ENCODE peak calls at places on chromosomes 4 and X, in six cellular contexts. P is mesenchymal stem cell, Z is IMR-90, B is neuronal stem cell, H is H9, F is mesendoderm. X is an unnamed sample.

GRCh38 chr4:40579983-40580382 is 49.7 kb downstream of the RBM47 start:
- DNase-seq in P (peak), F (no peak), B (no peak), Z (peak), H (no peak), X (no peak)

GRCh38 chr4:165355900-165356300 is 22.9 kb upstream of the CPE start:
- DNase-seq in P (peak), Z (peak), F (peak), B (peak), H (peak), X (peak)

GRCh38 chrX:150313514-150313913 is 49.6 kb upstream of the MAMLD1 start:
- DNase-seq in F (peak), Z (no peak), H (peak), B (no peak), P (no peak), X (no peak)

GRCh38 chr4:1582227-1582626 is 101.9 kb downstream of the FAM53A start:
- DNase-seq in F (no peak), H (no peak), B (no peak), P (no peak), Z (no peak), X (no peak)

GRCh38 chrX:64150775-64151174 is 54.7 kb downstream of the AMER1 start:
- DNase-seq in P (no peak), F (peak), Z (no peak), B (no peak), H (no peak), X (no peak)

GRCh38 chr4:53474178-53474577 is 96.7 kb downstream of the FIP1L1 start:
- DNase-seq in B (no peak), P (no peak), Z (no peak), F (no peak), H (no peak), X (no peak)

GRCh38 chrX:39808471-39808917 is 289.3 kb downstream of the BCOR start:
- DNase-seq in Z (peak), P (peak), H (no peak), F (peak), B (no peak), X (peak)

GRCh38 chr4:8118035-8118434 is 40.6 kb downstream of the ABLIM2 start:
- DNase-seq in P (no peak), H (no peak), Z (no peak), B (no peak), F (no peak), X (no peak)

GRCh38 chrX:103774070-103774642 is 2.5 kb upstream of the PLP1 start:
- DNase-seq in F (no peak), H (peak), P (peak), B (no peak), Z (peak), X (no peak)

GRCh38 chrX:118574666-118575065 is 79.1 kb downstream of the DOCK11 start:
- DNase-seq in B (peak), H (no peak), Z (no peak), F (no peak), P (no peak), X (no peak)

GRCh38 chrX:10929747-10930146 is 181.4 kb upstream of the HCCS start:
- DNase-seq in H (no peak), F (no peak), Z (peak), B (no peak), P (no peak), X (no peak)

GRCh38 chrX:40663880-40664630 is 16.7 kb upstream of the CXorf38 start:
- DNase-seq in F (peak), Z (peak), P (peak), H (peak), B (no peak), X (peak)

GRCh38 chr4:40744218-40744617 is 5.5 kb upstream of the NSUN7 start:
- DNase-seq in F (no peak), P (no peak), H (no peak), B (no peak), Z (no peak), X (no peak)

GRCh38 chrX:39728025-39728424 is 369.7 kb downstream of the BCOR start:
- DNase-seq in F (no peak), Z (peak), P (no peak), B (no peak), H (no peak), X (no peak)

GRCh38 chr4:34365891-34366290 is 1878.4 kb downstream of the ARAP2 start:
- DNase-seq in Z (no peak), H (no peak), F (no peak), P (no peak), B (no peak), X (no peak)

GRCh38 chr4:82247629-82248028 is 126.2 kb downstream of the HNRNPD start:
- DNase-seq in F (peak), P (no peak), B (no peak), H (no peak), Z (no peak), X (no peak)

GRCh38 chrX:154458116-154458953 is at the start of gene PLXNA3:
- DNase-seq in Z (no peak), H (no peak), P (no peak), B (peak), F (peak), X (no peak)

GRCh38 chr4:69075061-69075792 is 21.0 kb upstream of the UGT2B7 start:
- DNase-seq in P (peak), B (no peak), F (no peak), H (no peak), Z (peak), X (no peak)

GRCh38 chrX:314049-314448 is 4.5 kb downstream of the GTPBP6 start:
- DNase-seq in B (no peak), P (no peak), Z (no peak), F (no peak), H (no peak), X (no peak)

GRCh38 chrX:1527457-1527856 is 9.5 kb downstream of the P2RY8 start:
- DNase-seq in F (no peak), H (no peak), P (no peak), B (no peak), Z (no peak), X (no peak)

GRCh38 chrX:49233887-49234555 is 881 bp upstream of the CACNA1F start:
- DNase-seq in B (no peak), P (no peak), H (no peak), F (no peak), Z (no peak), X (no peak)

GRCh38 chrX:130994671-130995070 is 63.5 kb upstream of the ARHGAP36 start:
- DNase-seq in Z (peak), H (no peak), P (peak), B (peak), F (peak), X (peak)

GRCh38 chr4:41982716-41983115 is 1.2 kb downstream of the DCAF4L1 start:
- DNase-seq in H (no peak), F (no peak), P (no peak), Z (no peak), B (no peak), X (no peak)
- H3K18ac ChIP-seq in H (no peak), F (no peak), P (no peak), Z (no peak), B (no peak), X (no peak)

DNA sequence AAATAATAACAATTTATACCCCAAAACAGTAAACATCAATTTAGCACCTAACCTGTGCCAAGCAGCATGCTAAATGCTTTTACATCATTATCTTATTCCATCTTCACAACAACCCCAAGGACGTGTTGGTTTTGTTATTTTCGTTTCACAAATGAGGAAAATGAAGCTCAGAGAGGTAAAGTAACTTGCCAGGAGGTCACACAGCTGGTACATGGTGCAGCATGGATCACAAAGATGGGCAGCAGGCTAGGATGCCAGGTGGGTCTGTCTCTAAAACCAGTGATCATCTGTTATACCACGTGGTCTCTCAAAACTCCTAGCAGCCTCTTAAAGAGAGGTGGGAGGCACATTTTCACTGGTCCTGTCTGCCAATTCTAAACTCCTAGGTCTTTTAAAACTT is 323.6 kb upstream of the F9 start:
- DNase-seq in Z (no peak), H (no peak), F (no peak), B (no peak), P (no peak), X (no peak)
- H3K4me2 ChIP-seq in Z (no peak), H (no peak), F (no peak), B (no peak), P (no peak), X (no peak)

DNA sequence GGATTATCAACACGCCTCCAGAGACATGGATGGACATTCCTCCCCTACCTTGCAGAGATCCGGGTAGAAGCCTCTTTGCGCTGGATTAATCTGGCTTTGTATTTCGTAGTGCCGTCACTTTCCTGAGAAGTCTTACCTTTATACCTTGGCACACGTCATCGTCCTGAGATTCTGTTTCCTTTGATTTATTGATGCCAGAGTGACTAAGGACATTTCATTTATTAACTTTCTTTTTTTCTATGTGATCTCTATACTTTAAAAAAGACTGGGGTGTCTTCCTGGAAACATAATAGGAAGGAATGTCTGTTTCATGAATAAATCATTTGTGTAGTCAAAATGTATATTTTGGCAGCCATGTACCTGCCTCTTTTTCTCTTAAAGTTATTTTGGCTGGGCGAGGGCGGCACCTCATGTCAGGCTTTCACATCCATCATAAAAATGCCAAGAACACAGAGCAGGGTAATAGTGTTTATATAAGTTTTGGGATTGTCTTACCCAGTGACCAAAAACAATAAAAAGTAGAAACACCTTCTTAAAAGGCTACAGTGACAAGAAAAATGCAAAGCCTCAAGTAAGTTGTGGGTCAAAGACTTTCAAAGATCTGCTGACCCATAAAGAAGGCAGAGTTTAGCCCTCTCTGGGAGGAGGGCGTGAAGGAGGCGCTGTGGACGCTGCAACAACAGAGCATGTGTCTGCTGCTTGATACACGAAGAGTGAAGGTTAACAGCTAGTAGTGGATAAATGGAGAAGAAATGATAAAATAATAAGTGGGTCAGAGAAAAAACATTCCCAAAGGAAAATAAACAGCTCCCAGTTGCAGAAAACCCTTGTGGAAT is 124.4 kb downstream of the SHROOM3 start:
- DNase-seq in H (no peak), P (no peak), Z (no peak), F (no peak), B (peak), X (no peak)
- H3K18ac ChIP-seq in H (no peak), P (no peak), Z (peak), F (no peak), B (no peak), X (no peak)

GRCh38 chr4:73974352-73974751 is 7.5 kb downstream of the PF4 start:
- DNase-seq in B (no peak), P (no peak), H (no peak), F (no peak), Z (no peak), X (no peak)

GRCh38 chr4:73976217-73976616 is 5.6 kb downstream of the PF4 start:
- DNase-seq in F (no peak), Z (no peak), P (no peak), B (no peak), H (no peak), X (no peak)

GRCh38 chr4:73978886-73979285 is 2.9 kb downstream of the PF4 start:
- DNase-seq in Z (peak), F (no peak), B (no peak), P (peak), H (no peak), X (no peak)

GRCh38 chr4:73976716-73977115 is 5.1 kb downstream of the PF4 start:
- DNase-seq in Z (peak), F (no peak), H (no peak), B (no peak), P (no peak), X (no peak)

DNA sequence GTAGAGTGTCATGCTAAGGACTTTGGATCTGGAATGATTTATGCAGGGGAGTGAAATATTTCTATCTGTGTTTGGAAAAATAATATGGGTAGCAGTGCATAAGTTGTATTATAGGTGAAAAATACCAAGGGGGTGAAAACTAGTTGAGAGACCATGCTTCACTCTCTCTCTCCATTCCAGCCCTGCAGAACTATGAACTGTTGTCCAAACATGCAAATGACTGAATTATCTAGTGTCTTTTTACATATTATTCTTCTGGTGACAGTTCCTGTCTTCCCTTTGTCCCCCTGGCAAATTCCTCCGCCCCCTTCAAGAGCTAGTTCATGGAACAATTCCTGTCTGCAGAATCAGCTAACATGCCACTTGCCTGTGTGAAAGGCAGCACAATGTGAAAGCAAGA is 2.4 kb downstream of the PF4 start:
- DNase-seq in Z (no peak), F (no peak), B (no peak), P (no peak), H (no peak), X (no peak)
- H3K4me2 ChIP-seq in Z (peak), F (no peak), B (no peak), P (no peak), H (no peak), X (no peak)

DNA sequence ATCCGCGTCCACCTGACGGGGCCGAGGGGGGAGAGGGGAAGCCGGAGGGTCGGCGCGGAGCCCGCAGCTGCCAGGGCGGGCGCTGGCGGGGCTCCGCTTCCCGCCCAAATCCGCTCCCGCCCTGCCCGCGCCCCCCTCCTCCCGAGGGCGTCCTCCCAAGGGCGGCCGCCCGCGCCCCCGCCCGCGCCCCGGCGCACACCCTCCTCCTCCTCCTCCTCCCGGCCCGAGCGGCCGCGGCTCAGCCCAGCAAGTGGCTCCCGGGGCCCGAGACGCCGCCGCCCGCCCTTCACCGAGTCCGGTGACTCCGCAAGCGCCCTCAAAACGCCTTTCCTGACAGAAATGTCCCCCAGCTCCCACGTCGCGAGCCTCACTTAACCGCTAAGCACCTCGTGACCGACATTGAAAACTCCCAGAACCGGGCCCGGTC is 487 bp downstream of the HMGB2 start:
- DNase-seq in Z (peak), F (peak), P (no peak), H (peak), B (peak), X (peak)
- H3K18ac ChIP-seq in Z (peak), F (peak), P (peak), H (peak), B (peak), X (peak)

X was measured in trophoblast cell.